ENCODE peak calls at places on chromosomes 13 and 19, in four cellular contexts. One of them, this sample, is unnamed.

GRCh38 chr13:48790199-48790598 is 136.5 kb downstream of the CYSLTR2 start:
- DNase-seq in hypothalamus: no peak
- DNase-seq in RWPE1: no peak
- DNase-seq in activated T-helper 9 cell treated with anti-CD3 and anti-CD28 coated beads, Interleukin-2, amount 50 U/mL, for 16 hours: no peak
- DNase-seq in this sample: no peak

GRCh38 chr13:113304121-113304520 is 7.1 kb downstream of the LAMP1 start:
- DNase-seq in hypothalamus: no peak
- DNase-seq in activated T-helper 9 cell treated with anti-CD3 and anti-CD28 coated beads, Interleukin-2, amount 50 U/mL, for 16 hours: no peak
- DNase-seq in RWPE1: no peak
- DNase-seq in this sample: no peak

GRCh38 chr13:47908200-47908902 is 92.7 kb downstream of the SUCLA2 start:
- DNase-seq in hypothalamus: no peak
- DNase-seq in activated T-helper 9 cell treated with anti-CD3 and anti-CD28 coated beads, Interleukin-2, amount 50 U/mL, for 16 hours: no peak
- DNase-seq in RWPE1: peak
- DNase-seq in this sample: peak

GRCh38 chr19:41588497-41589209 is 12.7 kb downstream of the CEACAM21 start:
- DNase-seq in activated T-helper 9 cell treated with anti-CD3 and anti-CD28 coated beads, Interleukin-2, amount 50 U/mL, for 16 hours: no peak
- DNase-seq in hypothalamus: no peak
- DNase-seq in RWPE1: peak
- DNase-seq in this sample: peak

GRCh38 chr13:52838433-52839107 is 9.9 kb downstream of the PCDH8 start:
- DNase-seq in activated T-helper 9 cell treated with anti-CD3 and anti-CD28 coated beads, Interleukin-2, amount 50 U/mL, for 16 hours: no peak
- DNase-seq in hypothalamus: no peak
- DNase-seq in RWPE1: no peak
- DNase-seq in this sample: no peak

GRCh38 chr13:32914686-32915085 is 101.5 kb upstream of the KL start:
- DNase-seq in hypothalamus: no peak
- DNase-seq in RWPE1: no peak
- DNase-seq in activated T-helper 9 cell treated with anti-CD3 and anti-CD28 coated beads, Interleukin-2, amount 50 U/mL, for 16 hours: no peak
- DNase-seq in this sample: no peak

GRCh38 chr13:79447741-79448140 is 33.2 kb upstream of the NDFIP2 start:
- DNase-seq in RWPE1: no peak
- DNase-seq in activated T-helper 9 cell treated with anti-CD3 and anti-CD28 coated beads, Interleukin-2, amount 50 U/mL, for 16 hours: no peak
- DNase-seq in hypothalamus: no peak
- DNase-seq in this sample: no peak

GRCh38 chr19:32020538-32020937 is 324.9 kb upstream of the ZNF507 start:
- DNase-seq in activated T-helper 9 cell treated with anti-CD3 and anti-CD28 coated beads, Interleukin-2, amount 50 U/mL, for 16 hours: no peak
- DNase-seq in hypothalamus: no peak
- DNase-seq in RWPE1: no peak
- DNase-seq in this sample: no peak

GRCh38 chr19:40129425-40129824 is 38.7 kb upstream of the ZNF780A start:
- DNase-seq in hypothalamus: no peak
- DNase-seq in activated T-helper 9 cell treated with anti-CD3 and anti-CD28 coated beads, Interleukin-2, amount 50 U/mL, for 16 hours: no peak
- DNase-seq in RWPE1: no peak
- DNase-seq in this sample: no peak

GRCh38 chr13:105612541-105612940 is 922.9 kb downstream of the EFNB2 start:
- DNase-seq in activated T-helper 9 cell treated with anti-CD3 and anti-CD28 coated beads, Interleukin-2, amount 50 U/mL, for 16 hours: no peak
- DNase-seq in RWPE1: no peak
- DNase-seq in hypothalamus: no peak
- DNase-seq in this sample: no peak

GRCh38 chr13:46551410-46552301 is 1.3 kb upstream of the LRCH1 start:
- DNase-seq in RWPE1: peak
- DNase-seq in hypothalamus: peak
- DNase-seq in activated T-helper 9 cell treated with anti-CD3 and anti-CD28 coated beads, Interleukin-2, amount 50 U/mL, for 16 hours: peak
- DNase-seq in this sample: peak

GRCh38 chr19:38678217-38678890 is 30.9 kb downstream of the ACTN4 start:
- DNase-seq in hypothalamus: no peak
- DNase-seq in activated T-helper 9 cell treated with anti-CD3 and anti-CD28 coated beads, Interleukin-2, amount 50 U/mL, for 16 hours: no peak
- DNase-seq in RWPE1: no peak
- DNase-seq in this sample: no peak

GRCh38 chr19:35868172-35868822 is at the start of gene APLP1:
- DNase-seq in hypothalamus: peak
- DNase-seq in RWPE1: no peak
- DNase-seq in activated T-helper 9 cell treated with anti-CD3 and anti-CD28 coated beads, Interleukin-2, amount 50 U/mL, for 16 hours: peak
- DNase-seq in this sample: peak

GRCh38 chr13:59459972-59460371 is 703.8 kb downstream of the DIAPH3 start:
- DNase-seq in hypothalamus: no peak
- DNase-seq in activated T-helper 9 cell treated with anti-CD3 and anti-CD28 coated beads, Interleukin-2, amount 50 U/mL, for 16 hours: no peak
- DNase-seq in RWPE1: no peak
- DNase-seq in this sample: no peak

GRCh38 chr13:87208636-87209035 is 462.5 kb upstream of the SLITRK5 start:
- DNase-seq in RWPE1: no peak
- DNase-seq in activated T-helper 9 cell treated with anti-CD3 and anti-CD28 coated beads, Interleukin-2, amount 50 U/mL, for 16 hours: no peak
- DNase-seq in hypothalamus: no peak
- DNase-seq in this sample: no peak

GRCh38 chr19:17121736-17122293 is 46.2 kb downstream of the MYO9B start:
- DNase-seq in hypothalamus: no peak
- DNase-seq in RWPE1: no peak
- DNase-seq in activated T-helper 9 cell treated with anti-CD3 and anti-CD28 coated beads, Interleukin-2, amount 50 U/mL, for 16 hours: no peak
- DNase-seq in this sample: peak

GRCh38 chr13:29594710-29595379 is 643 bp downstream of the SLC7A1 start:
- DNase-seq in activated T-helper 9 cell treated with anti-CD3 and anti-CD28 coated beads, Interleukin-2, amount 50 U/mL, for 16 hours: peak
- DNase-seq in RWPE1: peak
- DNase-seq in hypothalamus: peak
- DNase-seq in this sample: peak

GRCh38 chr19:33815410-33816340 is 19.0 kb downstream of the KCTD15 start:
- DNase-seq in RWPE1: no peak
- DNase-seq in activated T-helper 9 cell treated with anti-CD3 and anti-CD28 coated beads, Interleukin-2, amount 50 U/mL, for 16 hours: no peak
- DNase-seq in hypothalamus: no peak
- DNase-seq in this sample: peak

GRCh38 chr13:20658451-20658850 is 45.0 kb upstream of the IL17D start:
- DNase-seq in activated T-helper 9 cell treated with anti-CD3 and anti-CD28 coated beads, Interleukin-2, amount 50 U/mL, for 16 hours: no peak
- DNase-seq in RWPE1: no peak
- DNase-seq in hypothalamus: no peak
- DNase-seq in this sample: peak